ENCODE peak calls at places on chromosomes 5 and 9, in five cellular contexts. W is CD8-positive, alpha-beta T cell; M is GM12865; C is neural progenitor cell; V is K562. N is an unnamed sample.

GRCh38 chr9:136218673-136219072 is 13.7 kb upstream of the LHX3 start:
- DNase-seq in V (no peak), W (no peak), M (no peak), C (no peak), N (no peak)

GRCh38 chr9:86494644-86495081 is 140.5 kb upstream of the TUT7 start:
- DNase-seq in M (no peak), V (no peak), W (no peak), C (no peak), N (peak)

GRCh38 chr5:139762624-139763170 is 32.9 kb upstream of the PSD2 start:
- DNase-seq in M (no peak), V (no peak), C (no peak), W (no peak), N (no peak)

GRCh38 chr5:34658023-34658422 is 1.9 kb downstream of the RAI14 start:
- DNase-seq in M (no peak), V (peak), C (no peak), W (no peak), N (no peak)

GRCh38 chr9:86703346-86703745 is 244.0 kb downstream of the GAS1 start:
- DNase-seq in C (no peak), M (no peak), V (no peak), W (no peak), N (no peak)

GRCh38 chr5:94847019-94847418 is 228.6 kb downstream of the SLF1 start:
- DNase-seq in C (no peak), V (no peak), W (no peak), M (no peak), N (no peak)

GRCh38 chr9:123996731-123997421 is 14.7 kb upstream of the LHX2 start:
- DNase-seq in W (no peak), C (peak), M (peak), V (no peak), N (no peak)

GRCh38 chr9:77712533-77713130 is 64.5 kb upstream of the GNA14 start:
- DNase-seq in M (no peak), W (no peak), V (no peak), C (no peak), N (peak)

GRCh38 chr9:88657893-88658292 is 122.9 kb downstream of the NXNL2 start:
- DNase-seq in M (no peak), W (no peak), V (no peak), C (peak), N (no peak)

GRCh38 chr5:61055434-61056006 is 106.7 kb downstream of the SMIM15 start:
- DNase-seq in W (no peak), V (peak), M (peak), C (peak), N (no peak)

GRCh38 chr9:19193029-19193324 is 37.5 kb upstream of the DENND4C start:
- DNase-seq in M (no peak), V (no peak), C (no peak), W (no peak), N (no peak)

GRCh38 chr9:131608469-131609115 is 63.3 kb downstream of the PRRT1B start:
- DNase-seq in V (no peak), C (peak), M (no peak), W (no peak), N (peak)

GRCh38 chr9:121557581-121558422 is 58.2 kb upstream of the GGTA1 start:
- DNase-seq in W (peak), C (peak), V (no peak), M (peak), N (peak)

GRCh38 chr9:21502586-21502985 is 20.5 kb upstream of the IFNE start:
- DNase-seq in M (no peak), W (no peak), V (no peak), C (no peak), N (no peak)

GRCh38 chr9:23426144-23426543 is 399.9 kb downstream of the ELAVL2 start:
- DNase-seq in C (no peak), W (no peak), V (no peak), M (no peak), N (no peak)

DNA sequence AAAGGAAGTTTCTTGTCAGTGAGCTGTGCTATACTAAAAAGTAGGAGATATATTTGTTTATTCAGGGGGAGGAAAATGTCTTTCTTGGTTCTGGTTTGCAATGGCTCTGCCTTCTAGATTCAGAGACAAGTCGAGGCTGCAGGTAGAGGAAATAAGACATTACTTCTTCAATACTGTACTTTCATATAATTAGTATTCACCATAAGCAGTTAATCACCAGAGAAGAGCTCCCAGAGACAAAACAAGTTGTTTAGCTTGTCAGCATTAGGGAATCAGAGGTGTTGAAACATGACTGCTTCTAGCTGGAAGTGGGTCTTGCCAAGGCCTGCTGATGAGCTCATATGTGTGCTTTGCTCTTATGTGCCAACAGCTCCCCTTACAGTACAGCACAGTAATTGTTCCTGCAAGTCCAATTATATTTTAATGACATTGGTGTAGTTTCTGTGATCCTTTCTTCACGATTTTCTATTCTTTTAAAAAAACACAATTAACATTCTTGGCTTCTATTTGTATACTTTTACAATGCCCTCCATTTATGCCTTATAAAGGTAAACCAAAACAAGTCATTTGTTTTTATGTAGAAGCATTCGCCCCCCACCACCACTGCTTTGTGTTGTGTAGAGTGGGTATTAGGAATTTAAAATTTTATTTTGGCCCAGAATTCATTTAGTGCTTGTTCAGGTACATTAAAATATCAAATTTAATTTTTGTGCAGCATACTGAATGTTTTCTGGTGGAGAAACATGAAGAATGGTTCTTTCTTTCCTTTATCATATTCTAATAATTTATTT is 112.2 kb downstream of the RPS23 start:
- DNase-seq in V (peak), W (peak), C (peak), M (peak), N (peak)
- TF ChIP-seq CTCF in V (peak), W (peak), C (peak), M (peak), N (peak)

GRCh38 chr5:131214828-131215227 is 44.1 kb downstream of the LYRM7 start:
- DNase-seq in W (no peak), V (no peak), C (no peak), M (no peak), N (no peak)
- H3K4me3 ChIP-seq in W (no peak), V (no peak), C (no peak), M (no peak), N (no peak)

GRCh38 chr5:162593881-162594280 is 526.3 kb downstream of the GABRG2 start:
- DNase-seq in W (no peak), M (peak), V (peak), C (no peak), N (no peak)
- TF ChIP-seq CTCF in W (no peak), M (peak), V (no peak), C (peak), N (no peak)

DNA sequence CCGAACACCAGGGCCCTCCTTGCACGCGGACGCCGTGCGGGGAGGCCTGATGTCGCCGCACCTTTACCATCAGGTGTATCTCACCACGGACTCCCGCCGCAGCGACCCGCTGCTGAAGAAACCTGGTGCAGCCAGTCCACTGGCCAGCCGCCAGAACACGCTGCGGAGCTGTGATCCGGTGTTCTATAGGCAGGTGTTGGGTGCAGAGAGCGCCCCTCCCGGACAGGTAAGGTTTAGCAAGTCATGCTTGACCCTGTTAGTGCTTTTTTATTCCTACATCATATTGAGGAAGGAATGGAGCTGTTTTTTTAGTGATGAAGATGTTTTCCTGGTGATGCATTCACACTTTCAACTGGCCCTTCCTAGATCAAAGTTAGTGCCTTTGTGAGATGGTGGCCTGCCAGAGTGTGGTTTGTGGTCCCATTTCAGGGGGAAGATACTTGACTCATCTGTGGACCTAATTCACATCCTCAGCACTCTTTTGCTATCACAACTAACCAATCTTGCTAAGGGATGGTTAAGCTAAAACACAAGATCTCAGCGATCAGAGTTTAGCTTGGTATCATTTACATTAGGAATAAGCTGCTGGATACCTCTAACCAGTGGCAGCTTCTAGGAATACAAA is 2.7 kb downstream of the PCDHGC3 start:
- DNase-seq in C (no peak), M (peak), V (no peak), W (no peak), N (no peak)
- H3K4me3 ChIP-seq in C (no peak), M (no peak), V (no peak), W (no peak), N (peak)

DNA sequence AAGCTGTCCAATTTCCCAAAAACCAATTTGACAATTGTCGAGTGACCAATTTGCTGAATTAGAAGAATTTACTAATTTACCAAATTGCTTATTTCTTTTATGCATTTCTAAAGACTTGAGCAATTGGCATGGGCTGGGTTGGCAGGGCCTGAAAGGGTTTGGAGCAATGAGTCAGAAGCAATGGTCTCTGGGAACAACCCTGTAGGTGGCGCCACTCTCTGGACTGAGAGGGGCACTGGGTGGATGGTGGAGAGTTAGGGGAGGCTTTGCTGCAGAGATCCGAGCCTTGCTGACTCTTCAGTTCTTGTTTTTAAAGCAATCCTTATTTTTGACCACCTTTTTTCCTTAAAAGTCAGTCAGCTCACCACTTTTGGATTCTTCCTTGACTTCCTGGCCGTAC is 71.5 kb upstream of the RPS23 start:
- DNase-seq in M (peak), V (peak), C (peak), W (peak), N (no peak)
- TF ChIP-seq CTCF in M (peak), V (peak), C (peak), W (no peak), N (peak)

GRCh38 chr5:149633671-149634350 is 52.5 kb downstream of the ARHGEF37 start:
- DNase-seq in M (no peak), W (no peak), V (no peak), C (no peak), N (no peak)
- H3K4me3 ChIP-seq in M (no peak), W (no peak), V (no peak), C (no peak), N (no peak)

GRCh38 chr9:9791621-9792020 is 821.2 kb downstream of the PTPRD start:
- DNase-seq in V (no peak), W (no peak), M (peak), C (peak), N (no peak)
- TF ChIP-seq CTCF in V (no peak), W (no peak), M (peak), C (peak), N (no peak)

DNA sequence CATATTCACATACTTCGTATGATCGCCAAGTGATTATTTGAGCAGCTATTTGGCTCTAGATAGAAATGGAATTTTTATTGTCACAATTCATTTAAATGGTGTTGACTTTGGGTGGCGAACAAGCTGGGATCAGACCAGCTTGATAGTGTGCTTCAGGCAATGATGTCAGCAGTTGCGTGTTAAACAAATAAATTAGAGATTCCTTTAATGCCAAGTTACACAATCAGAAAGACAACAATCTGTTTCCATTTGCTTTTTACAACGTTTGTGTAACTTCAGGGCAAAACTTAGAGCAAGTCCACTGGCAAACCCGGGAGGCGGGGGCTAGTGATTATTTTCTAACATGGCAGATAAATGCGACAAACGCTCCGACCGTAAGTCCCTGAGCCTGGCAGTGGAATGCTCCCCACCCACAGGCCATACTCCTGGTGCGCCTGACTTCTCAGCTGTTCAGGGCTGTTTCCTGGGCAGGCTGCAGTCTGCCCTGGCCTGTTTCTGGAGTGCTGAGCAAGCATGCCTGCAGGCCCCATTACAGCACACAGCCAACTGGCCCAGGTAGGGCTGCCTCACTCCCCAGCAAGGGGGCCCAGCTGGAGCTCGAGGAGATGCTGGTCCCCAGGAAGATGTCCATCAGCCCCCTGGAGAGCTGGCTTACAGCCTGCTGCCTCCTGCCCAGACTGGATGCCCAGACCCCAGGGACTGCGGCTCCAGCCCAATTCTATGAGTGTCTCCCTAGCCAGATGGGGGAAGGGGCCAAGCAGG is 88.7 kb downstream of the BASP1 start:
- DNase-seq in C (no peak), W (no peak), M (no peak), V (no peak), N (peak)
- H3K4me3 ChIP-seq in C (no peak), W (no peak), M (no peak), V (no peak), N (no peak)

DNA sequence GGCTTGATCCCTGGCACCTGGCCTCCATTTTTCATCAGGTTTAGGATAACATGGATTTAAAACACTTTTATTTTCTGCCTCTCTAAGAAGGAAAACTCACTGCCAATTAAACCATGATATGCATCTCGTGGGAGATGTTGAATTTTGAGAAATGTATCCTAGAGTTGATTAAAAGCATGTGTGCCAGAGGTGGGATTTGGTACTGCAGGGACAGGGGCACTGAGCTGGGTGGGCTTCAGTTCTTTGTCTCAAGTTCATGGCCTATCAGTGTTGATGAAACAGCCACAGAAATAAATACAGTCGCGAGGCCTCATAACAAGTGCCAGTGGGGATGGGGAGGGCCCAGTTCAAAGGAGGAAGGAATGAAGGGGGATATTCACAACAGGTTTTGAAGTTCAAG is 34.9 kb downstream of the POLR1E start:
- DNase-seq in M (no peak), V (no peak), W (no peak), C (no peak), N (no peak)
- TF ChIP-seq CTCF in M (no peak), V (no peak), W (no peak), C (no peak), N (no peak)

N was measured in AG09309.